ENCODE peak calls at places on chromosomes 6 and 20, in eight cellular contexts. F is epithelial cell of esophagus, H is GM13976, L is progenitor cell of endocrine pancreas, A is K562, I is BJ, W is fibroblast of mammary gland, R is GM12865. G is an unnamed sample.

GRCh38 chr6:162099685-162100084 is 627.9 kb downstream of the PRKN start:
- DNase-seq in A (no peak), R (no peak), H (no peak), L (no peak), I (peak), F (peak), W (peak), G (no peak)

GRCh38 chr6:37485259-37485658 is 14.4 kb downstream of the CCDC167 start:
- DNase-seq in H (no peak), R (no peak), A (peak), W (no peak), F (no peak), I (no peak), L (no peak), G (no peak)

GRCh38 chr6:135280375-135281136 is 99.4 kb downstream of the MYB start:
- DNase-seq in R (no peak), A (peak), L (no peak), W (peak), F (no peak), H (no peak), I (no peak), G (no peak)

GRCh38 chr20:4638826-4639225 is 82.9 kb upstream of the PRND start:
- DNase-seq in L (no peak), I (no peak), R (no peak), H (no peak), A (no peak), F (peak), W (no peak), G (no peak)

GRCh38 chr20:38880952-38881735 is 45.1 kb upstream of the FAM83D start:
- DNase-seq in W (no peak), L (no peak), H (no peak), F (no peak), A (no peak), I (no peak), R (peak), G (no peak)

GRCh38 chr6:26312096-26312463 is 52.9 kb upstream of the BTN3A2 start:
- DNase-seq in A (peak), H (no peak), F (no peak), R (no peak), W (peak), I (no peak), L (no peak), G (no peak)

GRCh38 chr6:168190646-168191443 is 111.8 kb upstream of the FRMD1 start:
- DNase-seq in R (no peak), L (no peak), H (no peak), F (no peak), A (no peak), I (no peak), W (no peak), G (peak)

GRCh38 chr20:32742322-32743236 is 688 bp downstream of the COMMD7 start:
- DNase-seq in F (no peak), I (no peak), R (no peak), H (no peak), L (no peak), W (no peak), A (no peak), G (no peak)

GRCh38 chr6:143700684-143701342 is 23.0 kb downstream of the PHACTR2 start:
- DNase-seq in I (peak), H (no peak), A (no peak), L (no peak), W (peak), R (no peak), F (no peak), G (no peak)

GRCh38 chr6:143698329-143698728 is 20.6 kb downstream of the PHACTR2 start:
- DNase-seq in A (no peak), I (no peak), W (no peak), L (no peak), F (no peak), H (no peak), R (no peak), G (no peak)

GRCh38 chr6:143697401-143697800 is 19.6 kb downstream of the PHACTR2 start:
- DNase-seq in A (no peak), W (no peak), F (no peak), L (no peak), R (no peak), H (no peak), I (no peak), G (no peak)

GRCh38 chr6:143701343-143702234 is 23.8 kb downstream of the PHACTR2 start:
- DNase-seq in I (no peak), H (no peak), L (no peak), W (peak), R (no peak), F (no peak), A (no peak), G (no peak)

DNA sequence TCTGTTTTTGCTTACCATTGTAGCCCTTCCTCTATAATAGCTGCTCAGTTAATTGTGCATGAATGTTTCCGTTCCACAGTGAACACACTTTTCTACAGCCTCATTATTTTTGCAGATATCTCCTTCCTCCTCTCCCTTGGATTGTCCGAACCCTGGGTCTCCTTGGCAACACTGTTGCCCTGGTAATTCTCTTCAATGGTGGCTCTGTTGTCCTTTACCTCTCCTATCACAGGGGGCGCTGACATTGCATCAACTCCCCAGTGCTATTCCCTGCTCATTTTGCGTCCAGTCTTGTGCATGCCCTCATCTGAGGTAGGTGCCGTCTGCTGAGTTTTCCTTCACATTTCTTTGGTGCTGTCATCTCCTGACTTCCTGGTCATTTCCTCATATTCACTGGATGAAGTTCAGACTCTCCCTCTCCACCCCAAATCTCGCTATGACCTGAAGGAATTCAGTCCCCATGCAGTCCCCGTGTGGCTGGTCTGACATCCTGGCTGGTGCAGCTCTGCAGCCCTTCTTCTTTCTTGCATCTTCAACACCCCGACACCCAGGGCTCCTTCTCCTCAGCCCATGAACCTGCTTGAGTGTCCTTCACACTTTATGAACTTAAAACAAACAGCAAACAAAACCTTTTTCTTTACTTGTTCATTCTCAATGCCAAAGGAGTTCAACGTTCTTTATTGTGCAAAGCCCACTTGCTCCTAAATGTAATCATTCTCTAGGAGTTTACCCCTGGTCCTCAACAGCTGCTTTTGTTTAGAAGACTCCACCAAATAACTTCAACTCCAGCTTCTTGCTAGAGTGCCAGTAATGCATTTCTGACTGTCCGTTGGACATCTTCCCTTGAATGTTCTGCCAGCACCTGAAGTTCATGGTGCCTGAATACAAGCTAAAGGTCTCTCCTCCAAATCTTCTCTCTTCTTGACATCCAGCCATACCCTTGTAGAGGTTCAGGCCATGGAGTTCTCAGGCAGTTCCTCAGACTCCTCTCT is 21.3 kb downstream of the PHACTR2 start:
- DNase-seq in W (no peak), A (peak), R (no peak), I (no peak), L (no peak), H (no peak), F (no peak), G (no peak)
- TF ChIP-seq CTCF in W (no peak), A (peak), R (no peak), I (no peak), L (no peak), H (no peak), F (no peak), G (no peak)

GRCh38 chr20:10558635-10559187 is 115.1 kb downstream of the JAG1 start:
- DNase-seq in A (no peak), L (no peak), I (peak), F (peak), W (peak), R (peak), H (peak), G (no peak)
- TF ChIP-seq CTCF in A (no peak), L (no peak), I (peak), F (no peak), W (peak), R (no peak), H (no peak), G (peak)

GRCh38 chr20:3358676-3359340 is 48.7 kb downstream of the DNAAF9 start:
- DNase-seq in A (no peak), L (no peak), H (no peak), I (no peak), W (no peak), R (no peak), F (no peak), G (no peak)
- TF ChIP-seq CTCF in A (no peak), L (peak), H (no peak), I (no peak), W (no peak), R (no peak), F (no peak), G (no peak)

GRCh38 chr6:21019614-21020013 is 485.4 kb downstream of the CDKAL1 start:
- DNase-seq in R (no peak), F (no peak), L (no peak), I (no peak), H (no peak), W (no peak), A (no peak), G (no peak)
- TF ChIP-seq CTCF in R (no peak), F (peak), L (no peak), I (peak), H (no peak), W (peak), A (no peak), G (peak)

GRCh38 chr6:54618597-54618996 is 228.0 kb upstream of the FAM83B start:
- DNase-seq in I (no peak), F (no peak), R (no peak), W (no peak), A (no peak), L (no peak), H (no peak), G (no peak)

GRCh38 chr6:54624779-54625178 is 221.8 kb upstream of the FAM83B start:
- DNase-seq in H (no peak), F (no peak), A (no peak), W (peak), R (no peak), I (no peak), L (no peak), G (no peak)

GRCh38 chr6:54624216-54624615 is 222.4 kb upstream of the FAM83B start:
- DNase-seq in I (no peak), L (no peak), R (no peak), A (no peak), F (no peak), H (no peak), W (no peak), G (no peak)

GRCh38 chr6:54619102-54619501 is 227.5 kb upstream of the FAM83B start:
- DNase-seq in R (no peak), H (no peak), A (no peak), L (no peak), W (no peak), F (no peak), I (no peak), G (no peak)

GRCh38 chr6:54621285-54621684 is 225.3 kb upstream of the FAM83B start:
- DNase-seq in W (no peak), I (no peak), L (no peak), F (peak), A (no peak), R (peak), H (no peak), G (no peak)
- TF ChIP-seq CTCF in W (no peak), I (no peak), L (peak), F (peak), A (no peak), R (peak), H (no peak), G (peak)

G was measured in osteocyte.